ENCODE peak calls at places on chromosomes 13 and 19, in five cellular contexts. A is tibial nerve, K is mammary epithelial cell, T is heart left ventricle, I is upper lobe of right lung. E is an unnamed sample. For H3K4me1, the result is how much of the 10 kb centered on the place peaks cover.

GRCh38 chr13:110801044-110801443 is 87.5 kb downstream of the ING1 start:
- DNase-seq in T (no peak), K (no peak), I (no peak), A (no peak), E (no peak)

GRCh38 chr19:2767688-2768087 is 15.4 kb downstream of the SGTA start:
- DNase-seq in T (no peak), K (no peak), I (no peak), A (no peak), E (no peak)

GRCh38 chr13:51317262-51317661 is 22.2 kb upstream of the SERPINE3 start:
- DNase-seq in K (peak), A (no peak), I (no peak), T (no peak), E (no peak)

GRCh38 chr19:38784224-38784623 is 4.8 kb upstream of the LGALS7B start:
- DNase-seq in K (no peak), I (no peak), T (no peak), A (no peak), E (no peak)

GRCh38 chr13:67230774-67231480 is 791 bp upstream of the PCDH9 start:
- DNase-seq in I (peak), T (peak), A (peak), K (peak), E (peak)

GRCh38 chr19:55320844-55321419 is 4.2 kb downstream of the TMEM150B start:
- DNase-seq in T (no peak), K (no peak), A (no peak), I (no peak), E (no peak)

GRCh38 chr19:47682939-47683338 is 30.3 kb upstream of the EHD2 start:
- DNase-seq in T (no peak), A (no peak), I (no peak), K (no peak), E (no peak)

GRCh38 chr19:29263305-29264080 is 50.5 kb upstream of the UQCRFS1 start:
- DNase-seq in K (peak), T (no peak), A (peak), I (no peak), E (peak)

GRCh38 chr13:92512852-92513251 is 713.8 kb upstream of the GPC6 start:
- DNase-seq in A (no peak), T (no peak), I (no peak), K (no peak), E (no peak)

GRCh38 chr13:41812851-41813250 is 148.1 kb downstream of the VWA8 start:
- DNase-seq in A (no peak), T (no peak), I (no peak), K (no peak), E (no peak)

GRCh38 chr19:41649827-41650226 is 23.0 kb upstream of the CEACAM4 start:
- DNase-seq in K (no peak), T (no peak), A (no peak), I (no peak), E (no peak)

GRCh38 chr19:17424743-17425365 is 5.0 kb downstream of the MVB12A start:
- DNase-seq in T (peak), K (no peak), I (no peak), A (no peak), E (no peak)

GRCh38 chr19:8635422-8635821 is 5.0 kb downstream of the NFILZ start:
- DNase-seq in T (no peak), I (no peak), K (no peak), A (no peak), E (no peak)

GRCh38 chr19:2517881-2518601 is 42.1 kb downstream of the GADD45B start:
- DNase-seq in T (no peak), A (no peak), I (no peak), K (no peak), E (no peak)

GRCh38 chr13:38954291-38954690 is 36.3 kb downstream of the STOML3 start:
- DNase-seq in K (peak), A (no peak), I (no peak), T (no peak), E (no peak)

GRCh38 chr19:34961775-34962174 is 2.3 kb downstream of the ZNF792 start:
- DNase-seq in T (no peak), K (no peak), I (no peak), A (no peak), E (no peak)
- H3K4me3 ChIP-seq in T (peak), K (no peak), I (peak), A (no peak), E (no peak)

DNA sequence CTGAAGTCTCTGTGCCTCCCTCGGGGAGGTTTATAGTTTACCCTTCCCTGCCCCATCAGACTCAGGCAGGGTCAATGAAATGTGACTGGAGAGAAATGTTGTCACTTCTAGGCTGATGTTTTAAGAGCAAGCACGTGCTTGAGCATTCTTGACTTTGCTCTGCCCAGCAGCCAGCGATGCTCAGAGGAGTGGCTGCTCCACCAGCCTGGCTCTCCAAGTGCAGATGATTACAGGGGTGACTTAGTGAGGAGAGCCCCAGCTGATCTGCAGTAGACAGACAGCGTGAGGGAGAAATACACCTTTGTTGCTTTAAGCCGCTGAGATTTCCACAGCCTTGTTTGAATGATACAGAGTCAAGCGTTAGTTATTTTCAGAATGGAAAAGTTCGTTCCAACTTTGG is 143.7 kb downstream of the OXGR1 start:
- DNase-seq in I (no peak), T (no peak), K (no peak), A (no peak), E (no peak)
- H3K4me1 ChIP-seq in I (under half), T (under half), K (under half), A (under half), E (under half)

DNA sequence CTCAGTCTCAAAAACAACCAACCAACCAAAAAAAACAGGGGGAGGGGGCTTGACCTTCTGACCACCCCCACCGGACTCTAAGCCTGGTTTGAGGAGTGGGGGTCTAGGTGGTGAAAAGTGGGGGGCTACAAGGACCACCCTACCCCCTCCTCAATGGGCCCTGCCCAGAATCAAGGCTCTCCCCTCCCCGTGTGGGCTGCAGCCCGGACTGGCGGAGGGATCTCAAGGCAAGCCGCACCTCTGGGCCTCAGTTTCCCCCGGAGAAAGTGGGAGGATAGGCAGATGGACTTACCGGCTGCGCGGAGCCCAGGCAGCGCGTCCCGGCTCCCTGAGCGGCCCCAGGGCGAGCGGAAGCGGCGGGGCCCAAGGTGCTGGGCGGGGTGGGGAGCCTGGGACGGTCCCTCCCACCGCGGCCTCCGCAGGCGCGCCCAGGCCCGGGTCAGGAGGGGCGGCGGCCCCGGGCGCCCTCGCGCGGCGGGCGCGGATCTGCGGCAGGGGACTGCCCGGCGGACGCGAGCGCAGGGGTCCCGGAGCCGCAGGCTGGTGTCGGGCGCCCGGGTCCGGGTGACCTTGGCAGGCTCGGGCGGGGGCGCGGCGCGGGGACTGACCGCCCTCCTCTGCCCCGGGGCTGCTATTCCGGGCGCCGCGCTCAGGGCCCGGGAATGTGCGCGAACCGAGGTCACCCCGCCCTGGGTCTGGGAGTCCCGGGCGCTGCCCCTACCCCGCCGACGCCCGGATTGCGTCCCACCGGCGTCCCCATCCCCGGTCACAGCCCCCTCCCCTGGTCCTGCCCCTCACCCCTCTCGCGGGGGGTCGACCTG is at the start of gene ADAMTSL5:
- DNase-seq in T (peak), I (peak), A (no peak), K (peak), E (peak)
- TF ChIP-seq CTCF in T (peak), I (no peak), A (no peak), K (no peak), E (peak)

DNA sequence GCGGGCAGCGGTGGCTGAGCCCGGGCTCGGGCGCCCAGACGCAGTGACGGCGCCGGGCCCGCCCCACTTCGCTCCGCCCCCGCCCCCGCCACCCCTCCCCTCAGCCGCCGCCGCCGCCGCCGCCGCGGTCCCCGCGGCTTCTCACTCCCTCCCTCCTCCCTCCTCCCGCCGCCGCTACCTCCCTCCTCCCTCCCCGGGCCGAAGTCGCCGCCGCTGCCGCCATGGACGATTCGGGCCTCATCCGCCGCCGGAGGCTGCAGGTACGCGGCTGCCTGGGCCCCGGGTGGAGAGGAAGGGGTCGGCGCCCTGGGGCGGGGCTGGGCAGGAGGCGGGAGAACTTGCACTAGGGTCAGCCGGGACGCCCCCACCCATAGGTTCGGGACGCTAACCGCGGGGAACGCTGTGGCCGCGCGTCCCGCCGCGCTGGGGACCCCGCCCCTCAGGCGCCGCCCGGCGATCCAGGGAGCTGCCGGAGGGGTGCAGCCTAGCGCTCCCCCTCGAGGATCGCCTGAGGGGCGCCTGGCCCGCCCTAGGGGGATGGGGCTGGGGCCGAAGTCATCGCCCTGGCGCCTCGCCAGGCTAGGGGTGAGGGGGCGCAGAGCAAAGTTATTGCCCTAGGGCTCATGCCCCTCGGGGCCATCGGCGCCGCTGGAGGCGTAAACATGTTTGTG is 497 bp downstream of the RTBDN start:
- DNase-seq in A (no peak), I (peak), T (no peak), K (no peak), E (peak)
- H3K4me3 ChIP-seq in A (peak), I (peak), T (peak), K (peak), E (no peak)

GRCh38 chr13:112608212-112608611 is 20.3 kb upstream of the TUBGCP3 start:
- DNase-seq in I (no peak), A (no peak), T (no peak), K (no peak), E (no peak)
- H3K4me1 ChIP-seq in I (under half), A (under half), T (under half), K (under half), E (under half)